ENCODE peak calls at places on chromosomes 4 and X, in nine cellular contexts. A is fibroblast of mammary gland; Y is prostate gland; R is small intestine; N is right atrium auricular region; S is kidney epithelial cell; Z is mucosa of descending colon; X is CD8-positive, alpha-beta memory T cell; U is aorta. T is an unnamed sample.

GRCh38 chrX:132490086-132490419 is 1.2 kb upstream of the MBNL3 start:
- DNase-seq in A (no peak), Y (no peak), R (no peak), N (no peak), S (no peak), Z (no peak), X (no peak), U (no peak), T (no peak)

GRCh38 chr4:26171953-26172352 is 148.9 kb upstream of the RBPJ start:
- DNase-seq in A (peak), Y (no peak), R (no peak), N (no peak), S (peak), Z (no peak), X (no peak), U (no peak), T (no peak)

GRCh38 chrX:134423606-134424005 is 36.4 kb upstream of the HPRT1 start:
- DNase-seq in A (peak), Y (no peak), R (peak), N (no peak), S (no peak), Z (no peak), X (no peak), U (no peak), T (no peak)

GRCh38 chr4:1082215-1083182 is 30.9 kb downstream of the RNF212 start:
- DNase-seq in A (peak), Y (peak), R (peak), N (peak), S (peak), Z (peak), X (no peak), U (peak), T (peak)

GRCh38 chr4:25060586-25061340 is 30.0 kb upstream of the LGI2 start:
- DNase-seq in A (peak), Y (no peak), R (no peak), N (no peak), S (no peak), Z (no peak), X (no peak), U (no peak), T (no peak)

GRCh38 chr4:167196386-167196785 is 37.9 kb downstream of the SPOCK3 start:
- DNase-seq in A (peak), Y (no peak), R (no peak), N (no peak), S (peak), Z (no peak), X (no peak), U (no peak), T (no peak)

GRCh38 chr4:85780664-85781063 is 305.7 kb downstream of the ARHGAP24 start:
- DNase-seq in A (peak), Y (no peak), R (no peak), N (no peak), S (no peak), Z (no peak), X (no peak), U (no peak), T (no peak)

GRCh38 chrX:1813809-1814208 is 198.9 kb downstream of the ASMT start:
- DNase-seq in A (no peak), Y (no peak), R (no peak), N (no peak), S (no peak), Z (no peak), X (no peak), U (no peak), T (no peak)

GRCh38 chrX:53440631-53441517 is 6.7 kb upstream of the HSD17B10 start:
- DNase-seq in A (peak), Y (peak), R (peak), N (peak), S (no peak), Z (peak), X (peak), U (peak), T (peak)
- H3K4me3 ChIP-seq in A (peak), Y (peak), R (no peak), N (peak), S (peak), Z (no peak), X (peak), U (no peak), T (no peak)

GRCh38 chrX:67546496-67547423 is 2.9 kb downstream of the AR start:
- DNase-seq in A (no peak), Y (no peak), R (no peak), N (no peak), S (no peak), Z (no peak), X (no peak), U (no peak), T (peak)

GRCh38 chrX:67543818-67544217 is at the start of gene AR:
- DNase-seq in A (peak), Y (peak), R (no peak), N (peak), S (no peak), Z (peak), X (no peak), U (peak), T (peak)

GRCh38 chrX:67544871-67545771 is 1.3 kb downstream of the AR start:
- DNase-seq in A (peak), Y (peak), R (no peak), N (no peak), S (no peak), Z (no peak), X (no peak), U (peak), T (peak)

GRCh38 chrX:67544281-67544680 is 460 bp downstream of the AR start:
- DNase-seq in A (peak), Y (peak), R (no peak), N (no peak), S (no peak), Z (no peak), X (no peak), U (peak), T (peak)

GRCh38 chrX:67545772-67546495 is 2.1 kb downstream of the AR start:
- DNase-seq in A (peak), Y (peak), R (no peak), N (no peak), S (no peak), Z (no peak), X (no peak), U (peak), T (peak)
- H3K4me3 ChIP-seq in A (peak), Y (peak), R (no peak), N (peak), S (peak), Z (no peak), X (no peak), U (peak), T (peak)

GRCh38 chr4:91198951-91199350 is 1071.8 kb downstream of the CCSER1 start:
- DNase-seq in A (no peak), Y (no peak), R (peak), N (no peak), S (no peak), Z (no peak), X (no peak), U (no peak), T (no peak)
- H3K4me3 ChIP-seq in A (no peak), Y (no peak), R (no peak), N (peak), S (no peak), Z (no peak), X (no peak), U (no peak), T (no peak)

DNA sequence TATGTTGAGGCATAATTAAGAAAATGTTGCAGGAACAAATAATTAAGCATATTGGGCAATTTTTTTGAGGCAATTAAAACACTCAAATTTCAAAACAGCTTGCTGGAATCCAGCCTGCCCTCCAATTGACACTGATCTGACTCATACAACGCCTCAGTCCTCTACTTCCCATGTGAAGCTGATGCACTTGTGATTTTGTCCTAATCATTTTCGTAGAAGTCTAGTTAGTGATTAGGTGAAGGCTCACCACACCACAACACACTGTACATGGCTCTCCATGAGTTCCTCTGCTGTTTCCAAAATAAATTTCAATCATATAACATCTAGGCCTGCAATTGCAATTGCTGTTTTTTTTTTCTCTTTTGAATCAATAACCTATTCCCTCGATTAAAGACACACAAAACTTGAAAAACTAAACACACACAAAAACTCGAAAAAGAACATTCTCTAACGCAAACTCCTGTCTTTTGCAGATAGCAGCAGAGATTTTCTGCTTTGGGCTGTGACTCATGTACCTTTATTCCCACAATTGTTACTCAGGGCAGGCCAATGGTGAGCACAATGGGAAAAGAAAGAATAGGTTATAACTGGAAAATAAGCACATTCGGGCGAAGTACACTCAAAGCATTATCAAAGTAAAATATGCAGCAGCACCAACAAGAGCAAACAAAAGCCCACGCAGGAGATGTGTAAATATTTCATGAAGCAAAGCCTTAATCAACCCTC is 1.7 kb downstream of the GPRIN3 start:
- DNase-seq in A (peak), Y (no peak), R (peak), N (no peak), S (peak), Z (no peak), X (no peak), U (no peak), T (no peak)
- H3K4me3 ChIP-seq in A (no peak), Y (no peak), R (peak), N (peak), S (peak), Z (peak), X (peak), U (no peak), T (no peak)